ENCODE peak calls at places on chromosomes 12 and 14, in six cellular contexts. D is endothelial cell, F is kidney epithelial cell, W is Caco-2, Y is GM12865, S is Calu3. A is an unnamed sample.

GRCh38 chr14:90388437-90388836 is 8.4 kb upstream of the CALM1 start:
- DNase-seq in D (no peak), F (peak; percentile 82), W (no peak), Y (no peak), S (no peak), A (no peak)

GRCh38 chr14:53295985-53296582 is 143.0 kb upstream of the DDHD1 start:
- DNase-seq in D (peak; percentile 21), F (no peak), W (no peak), Y (peak; percentile 63), S (peak; percentile 38), A (no peak)

GRCh38 chr12:14607561-14607960 is 39.9 kb upstream of the PLBD1 start:
- DNase-seq in D (no peak), F (no peak), W (no peak), Y (no peak), S (no peak), A (no peak)

GRCh38 chr12:47808574-47809380 is 10.9 kb downstream of the HDAC7 start:
- DNase-seq in D (no peak), F (no peak), W (no peak), Y (peak; percentile 50), S (no peak), A (no peak)

GRCh38 chr12:103105971-103106597 is 148.6 kb downstream of the ASCL1 start:
- DNase-seq in D (no peak), F (no peak), W (no peak), Y (peak; percentile 71), S (no peak), A (no peak)

GRCh38 chr12:112795582-112795981 is 4.0 kb downstream of the RPH3A start:
- DNase-seq in D (no peak), F (no peak), W (no peak), Y (no peak), S (no peak), A (no peak)

GRCh38 chr12:114165921-114166320 is 199.8 kb upstream of the RBM19 start:
- DNase-seq in D (no peak), F (no peak), W (no peak), Y (no peak), S (no peak), A (no peak)

GRCh38 chr12:12016284-12017100 is 54.2 kb upstream of the BCL2L14 start:
- DNase-seq in D (no peak), F (no peak), W (no peak), Y (peak; percentile 63), S (no peak), A (no peak)

GRCh38 chr12:12975322-12976077 is 23.5 kb upstream of the GPRC5D start:
- DNase-seq in D (peak; percentile 37), F (no peak), W (peak; percentile 70), Y (peak; percentile 56), S (peak; percentile 78), A (no peak)

GRCh38 chr12:105977256-105978051 is 161.3 kb downstream of the NUAK1 start:
- DNase-seq in D (no peak), F (peak; percentile 61), W (no peak), Y (no peak), S (no peak), A (peak; percentile 15)

GRCh38 chr14:95876769-95877490 is at the start of gene TUNAR:
- DNase-seq in D (peak; percentile 77), F (no peak), W (no peak), Y (no peak), S (no peak), A (no peak)

GRCh38 chr12:18320036-18320617 is 58.8 kb downstream of the PIK3C2G start:
- DNase-seq in D (peak; percentile 50), F (peak; percentile 44), W (peak; percentile 75), Y (peak; percentile 59), S (peak; percentile 71), A (no peak)

GRCh38 chr12:78271546-78271945 is 440.9 kb downstream of the NAV3 start:
- DNase-seq in D (no peak), F (no peak), W (no peak), Y (no peak), S (no peak), A (no peak)

GRCh38 chr12:46443594-46444263 is 71.2 kb upstream of the SLC38A2 start:
- DNase-seq in D (no peak), F (no peak), W (no peak), Y (no peak), S (no peak), A (no peak)

GRCh38 chr12:95487024-95487423 is 13.1 kb downstream of the METAP2 start:
- DNase-seq in D (no peak), F (no peak), W (no peak), Y (no peak), S (no peak), A (no peak)

GRCh38 chr14:60355768-60356167 is 106.7 kb downstream of the PPM1A start:
- DNase-seq in D (no peak), F (no peak), W (no peak), Y (no peak), S (no peak), A (no peak)

GRCh38 chr12:71755146-71755892 is 656 bp downstream of the RAB21 start:
- DNase-seq in D (peak; percentile 7), F (peak; percentile 31), W (peak; percentile 51), Y (peak; percentile 77), S (peak; percentile 54), A (no peak)

GRCh38 chr14:102556098-102556677 is 36.3 kb upstream of the RCOR1 start:
- DNase-seq in D (no peak), F (no peak), W (no peak), Y (no peak), S (no peak), A (no peak)

GRCh38 chr12:26090853-26091510 is 33.9 kb downstream of the BHLHE41 start:
- DNase-seq in D (no peak), F (peak; percentile 50), W (peak; percentile 94), Y (no peak), S (no peak), A (no peak)

GRCh38 chr14:104877066-104877805 is 12.2 kb downstream of the CEP170B start:
- DNase-seq in D (no peak), F (no peak), W (no peak), Y (no peak), S (no peak), A (no peak)

GRCh38 chr12:130555628-130556485 is 160.2 kb downstream of the RIMBP2 start:
- DNase-seq in D (no peak), F (no peak), W (no peak), Y (no peak), S (no peak), A (no peak)

GRCh38 chr14:85334316-85334715 is 195.6 kb upstream of the FLRT2 start:
- DNase-seq in D (no peak), F (no peak), W (no peak), Y (no peak), S (no peak), A (no peak)

GRCh38 chr12:121916719-121917118 is 1.7 kb upstream of the CFAP251 start:
- DNase-seq in D (peak; percentile 35), F (no peak), W (no peak), Y (peak; percentile 27), S (peak; percentile 27), A (no peak)

GRCh38 chr12:2682301-2683282 is 112.2 kb upstream of the FKBP4 start:
- DNase-seq in D (peak; percentile 61), F (no peak), W (peak; percentile 83), Y (peak; percentile 31), S (peak; percentile 50), A (peak; percentile 45)
- TF ChIP-seq CTCF in D (no peak), F (peak; percentile 51), W (peak; percentile 48), Y (peak; percentile 36), S (peak; percentile 17), A (peak; percentile 63)

GRCh38 chr14:76305474-76305826 is 70.5 kb upstream of the ESRRB start:
- DNase-seq in D (no peak), F (no peak), W (no peak), Y (no peak), S (no peak), A (no peak)
- TF ChIP-seq CTCF in D (no peak), F (no peak), W (no peak), Y (no peak), S (no peak), A (no peak)

GRCh38 chr12:116338064-116338872 is 60.8 kb upstream of the MED13L start:
- DNase-seq in D (no peak), F (no peak), W (no peak), Y (peak; percentile 42), S (no peak), A (no peak)

GRCh38 chr12:116339800-116340371 is 62.4 kb upstream of the MED13L start:
- DNase-seq in D (no peak), F (no peak), W (no peak), Y (no peak), S (no peak), A (no peak)

GRCh38 chr12:116336542-116337065 is 59.1 kb upstream of the MED13L start:
- DNase-seq in D (no peak), F (peak; percentile 72), W (no peak), Y (peak; percentile 90), S (no peak), A (no peak)

GRCh38 chr12:116339062-116339461 is 61.6 kb upstream of the MED13L start:
- DNase-seq in D (no peak), F (no peak), W (no peak), Y (no peak), S (no peak), A (no peak)

DNA sequence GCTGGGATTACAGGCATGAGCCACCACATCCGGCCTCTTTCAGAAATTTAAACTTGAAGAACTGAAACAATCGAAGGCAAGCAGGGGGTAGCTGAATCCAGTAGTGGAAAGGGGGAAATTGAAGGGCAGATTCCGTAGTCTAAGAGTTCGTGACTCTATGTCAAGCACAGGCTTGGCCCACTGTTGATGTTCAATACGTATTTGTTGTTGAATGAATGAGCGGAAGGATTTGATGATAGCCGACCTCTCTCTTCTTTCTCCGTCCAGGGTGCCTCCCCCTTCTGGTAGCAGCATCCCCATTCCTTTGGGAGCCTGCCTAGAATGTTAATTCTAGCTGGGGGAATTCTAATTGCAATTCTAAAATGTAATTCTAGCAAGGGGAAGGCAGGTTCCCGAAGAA is 59.8 kb upstream of the MED13L start:
- DNase-seq in D (no peak), F (no peak), W (no peak), Y (no peak), S (no peak), A (no peak)
- TF ChIP-seq CTCF in D (no peak), F (no peak), W (no peak), Y (no peak), S (no peak), A (no peak)

GRCh38 chr14:33809456-33809855 is 141.4 kb downstream of the EGLN3 start:
- DNase-seq in D (no peak), F (no peak), W (no peak), Y (no peak), S (no peak), A (no peak)

GRCh38 chr14:33810308-33810707 is 140.6 kb downstream of the EGLN3 start:
- DNase-seq in D (no peak), F (no peak), W (no peak), Y (no peak), S (no peak), A (no peak)

GRCh38 chr14:33812181-33812580 is 138.7 kb downstream of the EGLN3 start:
- DNase-seq in D (no peak), F (no peak), W (no peak), Y (no peak), S (no peak), A (no peak)

GRCh38 chr14:33812596-33812995 is 138.3 kb downstream of the EGLN3 start:
- DNase-seq in D (no peak), F (no peak), W (no peak), Y (no peak), S (no peak), A (no peak)

DNA sequence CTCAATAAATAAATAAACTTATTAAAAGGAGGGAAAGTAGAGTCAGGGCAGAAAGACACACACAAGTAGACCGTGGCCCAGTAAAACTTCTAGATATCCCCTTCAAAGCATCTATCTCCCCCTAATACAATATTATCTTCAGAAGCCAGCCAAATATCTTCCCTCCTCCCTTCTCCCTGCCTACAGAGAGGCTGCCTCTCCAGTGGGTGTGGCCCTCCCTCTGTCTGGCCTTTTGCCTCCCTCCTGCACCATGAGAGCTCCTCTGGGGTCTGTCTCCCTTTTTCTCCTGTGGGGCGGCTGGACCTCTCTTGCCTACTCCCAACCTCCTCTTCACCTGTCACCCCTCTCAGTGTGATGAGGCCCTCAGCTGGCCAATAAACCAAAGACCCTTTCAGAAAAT is 139.1 kb downstream of the EGLN3 start:
- DNase-seq in D (no peak), F (no peak), W (no peak), Y (no peak), S (no peak), A (no peak)
- TF ChIP-seq CTCF in D (no peak), F (no peak), W (no peak), Y (no peak), S (no peak), A (no peak)